ENCODE peak calls at places on chromosomes 3 and 15, in six cellular contexts. A is heart left ventricle, M is BJ, I is Peyer's patch, B is GM13976, Z is HFF-Myc. C is an unnamed sample.

GRCh38 chr15:27951191-27951890 is 147.8 kb downstream of the OCA2 start:
- DNase-seq in A (no peak), M (no peak), I (no peak), B (no peak), Z (no peak), C (no peak)

GRCh38 chr15:51623386-51623938 is 891 bp upstream of the DMXL2 start:
- DNase-seq in A (no peak), M (no peak), I (no peak), B (no peak), Z (no peak), C (no peak)

GRCh38 chr3:51538115-51538458 is 432 bp upstream of the RAD54L2 start:
- DNase-seq in A (no peak), M (no peak), I (no peak), B (peak; percentile 57), Z (no peak), C (peak; percentile 30)

GRCh38 chr3:147582642-147583041 is 173.5 kb downstream of the ZIC1 start:
- DNase-seq in A (no peak), M (no peak), I (no peak), B (no peak), Z (no peak), C (no peak)

GRCh38 chr3:154273381-154273780 is 50.9 kb downstream of the DHX36 start:
- DNase-seq in A (no peak), M (no peak), I (no peak), B (no peak), Z (no peak), C (no peak)

GRCh38 chr15:57324944-57325679 is 51.2 kb upstream of the CGNL1 start:
- DNase-seq in A (no peak), M (no peak), I (peak; percentile 51), B (no peak), Z (no peak), C (no peak)

GRCh38 chr3:194497799-194498575 is 11.2 kb upstream of the ATP13A3 start:
- DNase-seq in A (no peak), M (no peak), I (no peak), B (no peak), Z (no peak), C (peak; percentile 9)

GRCh38 chr15:79164465-79164864 is 73.9 kb upstream of the RASGRF1 start:
- DNase-seq in A (no peak), M (no peak), I (no peak), B (no peak), Z (no peak), C (no peak)

GRCh38 chr3:8456118-8456811 is 45.4 kb upstream of the LMCD1 start:
- DNase-seq in A (no peak), M (no peak), I (no peak), B (no peak), Z (no peak), C (no peak)

GRCh38 chr3:159280792-159281191 is 478.9 kb downstream of the MFSD1 start:
- DNase-seq in A (no peak), M (no peak), I (no peak), B (no peak), Z (no peak), C (no peak)

GRCh38 chr3:69499899-69500316 is 114.0 kb upstream of the FRMD4B start:
- DNase-seq in A (peak; percentile 35), M (no peak), I (no peak), B (no peak), Z (no peak), C (no peak)

GRCh38 chr3:194718069-194718468 is 32.4 kb downstream of the FAM43A start:
- DNase-seq in A (no peak), M (no peak), I (no peak), B (no peak), Z (no peak), C (no peak)

GRCh38 chr3:127037423-127037841 is 54.5 kb downstream of the PLXNA1 start:
- DNase-seq in A (no peak), M (no peak), I (peak; percentile 74), B (no peak), Z (no peak), C (no peak)

GRCh38 chr15:101501703-101502373 is 12.3 kb upstream of the PCSK6 start:
- DNase-seq in A (no peak), M (no peak), I (no peak), B (peak; percentile 79), Z (no peak), C (peak; percentile 79)

GRCh38 chr3:194987571-194988494 is 283.1 kb downstream of the XXYLT1 start:
- DNase-seq in A (no peak), M (no peak), I (no peak), B (no peak), Z (no peak), C (no peak)

GRCh38 chr3:139423232-139423631 is 33.8 kb upstream of the COPB2 start:
- DNase-seq in A (no peak), M (no peak), I (no peak), B (no peak), Z (no peak), C (no peak)

GRCh38 chr3:157512534-157512933 is 9.3 kb upstream of the VEPH1 start:
- DNase-seq in A (no peak), M (no peak), I (no peak), B (no peak), Z (no peak), C (no peak)

GRCh38 chr3:163476179-163476578 is 1602.1 kb downstream of the SI start:
- DNase-seq in A (no peak), M (no peak), I (no peak), B (no peak), Z (no peak), C (no peak)

GRCh38 chr15:80507638-80508316 is 103.6 kb downstream of the ARNT2 start:
- DNase-seq in A (no peak), M (peak; percentile 99), I (no peak), B (no peak), Z (peak; percentile 90), C (no peak)

GRCh38 chr3:127182848-127183714 is 9.8 kb upstream of the PRR23E start:
- DNase-seq in A (no peak), M (no peak), I (no peak), B (peak; percentile 20), Z (no peak), C (no peak)

GRCh38 chr15:66016199-66016598 is 146.9 kb downstream of the RAB11A start:
- DNase-seq in A (no peak), M (no peak), I (no peak), B (no peak), Z (no peak), C (no peak)
- TF ChIP-seq CTCF in A (no peak), M (no peak), I (no peak), B (no peak), Z (no peak), C (no peak)

DNA sequence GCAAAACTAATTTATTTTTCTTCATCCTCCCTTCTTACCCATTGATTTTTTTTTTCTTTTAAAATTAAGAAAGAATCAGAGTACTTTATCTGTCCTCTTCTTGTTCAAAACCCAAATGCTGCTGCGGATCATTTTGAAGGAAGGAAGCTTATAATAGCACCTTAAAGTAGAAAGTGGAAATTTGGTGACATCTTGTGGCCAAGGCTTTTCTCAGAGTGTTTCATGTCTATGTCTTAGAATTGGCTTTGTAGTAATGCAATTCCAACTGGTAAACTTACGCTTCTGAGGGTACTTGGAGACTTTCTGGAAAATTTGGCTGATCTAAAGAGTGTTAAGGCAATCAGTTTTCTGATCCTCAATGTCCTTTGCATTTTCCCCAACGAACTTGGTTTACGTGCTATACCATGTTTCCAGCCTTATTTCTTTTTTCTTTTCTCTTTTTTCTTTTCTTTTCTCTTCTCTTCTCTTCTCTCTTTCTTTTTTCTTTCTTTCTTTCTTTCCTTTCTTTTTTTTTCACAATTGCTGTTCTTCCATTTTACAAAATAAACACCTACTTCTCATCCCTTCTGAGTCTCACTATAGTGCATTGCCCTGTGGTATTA is 30.7 kb downstream of the C3orf38 start:
- DNase-seq in A (no peak), M (peak; percentile 7), I (no peak), B (peak; percentile 52), Z (peak; percentile 33), C (peak; percentile 54)
- TF ChIP-seq CTCF in A (no peak), M (peak; percentile 59), I (no peak), B (peak; percentile 53), Z (peak; percentile 38), C (peak; percentile 71)

GRCh38 chr3:98732239-98733054 is 30.7 kb upstream of the ST3GAL6 start:
- DNase-seq in A (peak; percentile 72), M (no peak), I (peak; percentile 54), B (peak; percentile 72), Z (no peak), C (peak; percentile 29)
- TF ChIP-seq CTCF in A (no peak), M (no peak), I (no peak), B (no peak), Z (no peak), C (no peak)

GRCh38 chr3:146335386-146335785 is 84.5 kb upstream of the PLSCR4 start:
- DNase-seq in A (no peak), M (no peak), I (no peak), B (no peak), Z (no peak), C (no peak)

GRCh38 chr3:146337991-146338390 is 87.1 kb upstream of the PLSCR4 start:
- DNase-seq in A (no peak), M (no peak), I (no peak), B (no peak), Z (no peak), C (no peak)

GRCh38 chr3:146339262-146339808 is 88.4 kb upstream of the PLSCR4 start:
- DNase-seq in A (no peak), M (no peak), I (no peak), B (no peak), Z (no peak), C (no peak)

GRCh38 chr3:146331967-146332366 is 81.1 kb upstream of the PLSCR4 start:
- DNase-seq in A (no peak), M (no peak), I (no peak), B (no peak), Z (no peak), C (no peak)

GRCh38 chr3:146334151-146334550 is 83.2 kb upstream of the PLSCR4 start:
- DNase-seq in A (peak; percentile 17), M (no peak), I (no peak), B (no peak), Z (no peak), C (no peak)
- TF ChIP-seq CTCF in A (no peak), M (peak; percentile 43), I (no peak), B (no peak), Z (peak; percentile 22), C (no peak)

GRCh38 chr15:84826369-84826823 is 9.2 kb downstream of the ALPK3 start:
- DNase-seq in A (no peak), M (no peak), I (no peak), B (peak; percentile 57), Z (no peak), C (peak; percentile 52)
- TF ChIP-seq CTCF in A (peak; percentile 10), M (peak; percentile 20), I (peak; percentile 11), B (peak; percentile 14), Z (no peak), C (no peak)

C was measured in activated CD8-positive, alpha-beta T cell treated with anti-CD3 and anti-CD28 coated beads for 36 hours.